ENCODE peak calls at places on chromosomes 7 and 10, in eight cellular contexts. T, K, A, P, C, U, Z and E are unnamed samples. For H3K9me3, the result is how much of the 10 kb centered on the place peaks cover.

GRCh38 chr7:73308074-73308664 is 457 bp downstream of the NSUN5 start:
- DNase-seq in K (no peak), P (no peak), T (peak), A (no peak), Z (peak), C (no peak), U (no peak), E (no peak)

GRCh38 chr7:129433823-129434171 is 435 bp upstream of the STRIP2 start:
- DNase-seq in K (no peak), P (no peak), U (no peak), Z (no peak), A (no peak), C (no peak), T (no peak), E (no peak)

GRCh38 chr10:32239770-32240169 is 107.2 kb downstream of the EPC1 start:
- DNase-seq in Z (no peak), P (no peak), C (peak), U (no peak), K (no peak), T (peak), A (no peak), E (no peak)

GRCh38 chr7:137850586-137850985 is 3.8 kb upstream of the DGKI start:
- DNase-seq in A (no peak), P (no peak), U (no peak), K (no peak), T (peak), C (peak), Z (no peak), E (no peak)

GRCh38 chr10:91409069-91409868 is 875 bp upstream of the HECTD2 start:
- DNase-seq in C (peak), A (peak), U (peak), K (peak), P (peak), T (peak), Z (no peak), E (peak)

GRCh38 chr7:16918288-16918895 is 36.6 kb upstream of the AGR3 start:
- DNase-seq in A (no peak), P (no peak), U (peak), T (peak), Z (peak), C (peak), K (no peak), E (peak)

GRCh38 chr7:39617010-39617409 is 6.4 kb upstream of the RALA start:
- DNase-seq in A (no peak), C (peak), T (peak), U (no peak), P (no peak), K (no peak), Z (no peak), E (no peak)

GRCh38 chr10:69413221-69413865 is 3.4 kb downstream of the TACR2 start:
- DNase-seq in T (peak), Z (peak), P (peak), C (peak), A (peak), U (no peak), K (no peak), E (peak)

GRCh38 chr7:131226116-131226562 is 101.5 kb upstream of the MKLN1 start:
- DNase-seq in C (peak), P (no peak), T (no peak), A (no peak), Z (no peak), U (peak), K (no peak), E (peak)

GRCh38 chr7:132161231-132161915 is 414.9 kb downstream of the PLXNA4 start:
- DNase-seq in A (no peak), C (no peak), Z (no peak), P (no peak), K (no peak), U (no peak), T (peak), E (peak)

GRCh38 chr10:89163265-89163995 is 43.7 kb downstream of the CH25H start:
- DNase-seq in K (peak), P (peak), A (peak), T (no peak), U (peak), Z (no peak), C (no peak), E (peak)

GRCh38 chr10:90893190-90893589 is 21.4 kb downstream of the RPP30 start:
- DNase-seq in C (no peak), U (no peak), K (no peak), A (no peak), P (no peak), Z (no peak), T (no peak), E (no peak)

GRCh38 chr10:72353028-72353962 is 1.4 kb downstream of the DNAJB12 start:
- DNase-seq in A (no peak), Z (peak), T (peak), K (peak), C (peak), U (no peak), P (no peak), E (no peak)

GRCh38 chr7:33581239-33581638 is 324.1 kb upstream of the BMPER start:
- DNase-seq in K (no peak), A (no peak), U (no peak), Z (no peak), T (no peak), P (no peak), C (no peak), E (no peak)

GRCh38 chr7:98266840-98267239 is 14.6 kb upstream of the BRI3 start:
- DNase-seq in P (no peak), U (no peak), A (no peak), Z (no peak), C (no peak), K (no peak), T (no peak), E (no peak)

GRCh38 chr7:77651544-77652162 is 44.6 kb upstream of the RSBN1L start:
- DNase-seq in A (peak), U (peak), T (peak), K (no peak), P (peak), Z (no peak), C (peak), E (peak)

GRCh38 chr7:77833136-77833535 is 34.6 kb downstream of the PHTF2 start:
- DNase-seq in T (no peak), U (no peak), Z (no peak), A (no peak), C (peak), P (no peak), K (no peak), E (no peak)

GRCh38 chr7:116218051-116218645 is 7.8 kb downstream of the TES start:
- DNase-seq in A (no peak), Z (no peak), C (peak), T (peak), P (no peak), K (peak), U (no peak), E (no peak)

GRCh38 chr7:24902276-24902675 is 77.7 kb downstream of the OSBPL3 start:
- DNase-seq in Z (no peak), C (peak), U (no peak), A (no peak), K (no peak), T (no peak), P (no peak), E (no peak)

GRCh38 chr7:155398944-155399343 is 59.0 kb upstream of the EN2 start:
- DNase-seq in P (no peak), C (no peak), K (no peak), Z (peak), T (no peak), U (no peak), A (no peak), E (no peak)

GRCh38 chr7:93973134-93973533 is 31.0 kb downstream of the BET1 start:
- DNase-seq in Z (no peak), K (no peak), U (no peak), P (no peak), C (peak), T (peak), A (no peak), E (no peak)

GRCh38 chr7:74269757-74270277 is 15.6 kb upstream of the RFC2 start:
- DNase-seq in K (peak), P (peak), A (peak), U (peak), C (peak), T (peak), Z (peak), E (peak)

GRCh38 chr10:110701618-110701971 is 57.5 kb downstream of the RBM20 start:
- DNase-seq in C (no peak), U (no peak), K (no peak), A (no peak), P (no peak), Z (peak), T (peak), E (no peak)

GRCh38 chr7:151233111-151233701 is 923 bp downstream of the CHPF2 start:
- DNase-seq in C (peak), P (no peak), Z (no peak), U (no peak), A (peak), K (no peak), T (peak), E (peak)

GRCh38 chr7:28580626-28581025 is 168.3 kb downstream of the CREB5 start:
- DNase-seq in U (no peak), K (no peak), C (no peak), P (no peak), T (no peak), A (no peak), Z (no peak), E (no peak)

GRCh38 chr10:102517553-102517952 is 13.8 kb downstream of the SUFU start:
- DNase-seq in A (no peak), U (no peak), Z (no peak), T (peak), C (peak), P (no peak), K (no peak), E (no peak)

GRCh38 chr7:90752051-90752450 is 155.9 kb downstream of the CDK14 start:
- DNase-seq in Z (no peak), U (no peak), A (no peak), K (no peak), T (peak), P (no peak), C (peak), E (no peak)

GRCh38 chr7:141128506-141128905 is 54.6 kb downstream of the TMEM178B start:
- DNase-seq in K (no peak), U (no peak), T (no peak), Z (no peak), A (no peak), C (no peak), P (no peak), E (no peak)

GRCh38 chr10:6493521-6494451 is 86.3 kb downstream of the PRKCQ start:
- DNase-seq in P (no peak), K (no peak), C (peak), Z (no peak), U (no peak), A (no peak), T (peak), E (no peak)

GRCh38 chr10:17263580-17263979 is 35.5 kb downstream of the VIM start:
- DNase-seq in U (no peak), T (no peak), C (no peak), Z (no peak), A (no peak), P (no peak), K (no peak), E (no peak)
- H3K9me3 ChIP-seq in U (under half), T (under half), C (under half), Z (under half), A (under half), P (under half), K (under half), E (under half)

DNA sequence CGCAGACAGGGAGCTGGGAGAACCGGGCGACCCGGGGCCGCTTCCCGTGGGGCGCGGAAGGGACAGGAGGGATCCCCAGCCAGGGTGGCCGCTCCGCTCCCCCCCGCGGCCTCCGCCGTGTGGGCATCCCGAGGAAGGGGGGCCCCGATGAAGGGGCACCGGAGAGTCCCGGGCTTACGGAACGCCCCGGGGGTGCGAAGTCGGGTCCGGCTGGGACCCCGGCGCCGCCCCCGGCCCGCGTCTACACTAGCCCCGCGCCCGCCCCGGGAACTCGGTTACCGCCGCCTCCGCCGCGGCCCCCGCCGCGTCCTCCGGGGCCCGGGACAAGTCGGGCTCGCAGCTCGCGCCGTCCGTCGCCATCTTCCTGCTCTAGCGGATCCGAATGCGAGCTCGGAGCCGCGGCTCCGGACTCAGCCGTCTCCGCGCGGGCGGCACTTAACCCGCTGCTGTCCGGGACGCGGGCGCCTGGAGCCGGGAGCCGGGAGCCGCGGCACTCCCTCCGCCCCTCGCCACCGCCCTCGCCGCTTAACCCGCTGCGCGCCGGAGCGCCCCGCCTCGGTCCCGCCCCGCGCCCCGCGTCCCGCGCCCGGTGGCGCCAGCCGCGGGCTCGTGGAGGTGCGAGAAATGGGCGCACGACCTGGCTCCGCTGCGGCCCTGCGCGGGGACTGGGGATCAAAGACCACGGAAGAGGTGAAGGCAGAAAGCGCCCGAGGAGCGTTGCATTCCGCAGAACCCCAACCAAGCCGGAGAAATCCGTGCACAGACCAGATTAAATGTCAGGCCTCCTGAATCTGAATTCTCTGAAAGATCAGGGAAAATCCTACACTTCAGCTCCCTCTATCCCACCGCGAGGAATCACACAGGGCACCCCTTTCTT is at the start of gene CTTNBP2:
- DNase-seq in T (peak), K (peak), Z (peak), U (peak), A (no peak), P (peak), C (peak), E (peak)
- TF ChIP-seq CTCF in T (peak), K (no peak), Z (peak), U (no peak), A (no peak), P (no peak), C (peak), E (no peak)

DNA sequence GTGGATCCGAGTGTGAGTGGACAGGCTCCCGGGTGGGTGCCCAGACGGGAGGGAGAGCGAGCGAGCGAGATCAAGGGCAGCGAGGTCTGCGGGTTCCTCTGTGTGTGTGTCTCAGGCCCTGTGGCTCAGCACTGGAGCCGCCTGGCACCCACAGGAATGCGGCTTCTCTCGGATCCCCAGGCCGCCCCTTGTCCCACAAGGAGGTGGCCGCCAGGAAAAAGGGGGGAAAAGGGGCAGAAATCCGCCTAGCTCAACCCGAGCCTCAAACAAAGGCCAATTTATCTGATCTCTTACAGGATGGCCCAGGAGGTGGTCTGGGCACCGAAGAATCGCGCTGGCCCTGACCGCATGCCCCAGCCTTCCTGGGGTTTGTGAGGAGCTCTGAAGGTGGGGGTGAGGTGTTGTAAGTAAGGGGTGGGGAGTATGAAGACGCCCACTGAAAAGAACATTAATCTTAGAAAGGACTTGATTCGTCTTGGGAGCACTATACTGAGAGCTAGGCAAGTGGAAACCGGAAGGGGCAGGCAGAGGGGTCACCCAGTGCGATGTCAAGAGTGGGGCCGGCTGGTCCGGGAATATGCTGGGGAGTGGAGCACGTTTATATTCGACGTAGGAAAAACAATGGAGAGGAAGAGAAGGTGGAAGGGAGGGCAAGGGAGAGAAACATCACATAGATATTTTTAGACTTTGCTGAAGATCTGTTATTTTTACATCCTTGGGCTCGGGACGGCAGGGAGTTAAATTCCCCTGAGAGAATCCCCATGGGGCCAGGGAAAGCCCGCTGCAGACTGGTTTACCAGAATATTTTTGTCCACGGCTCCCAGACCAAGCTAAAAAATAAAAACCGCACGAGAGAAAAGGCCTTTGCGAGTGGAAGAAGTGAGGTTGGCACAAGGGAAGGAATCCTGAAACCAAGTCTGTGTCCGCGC is 7.2 kb downstream of the DLX5 start:
- DNase-seq in P (no peak), K (no peak), C (no peak), A (no peak), Z (no peak), U (no peak), T (no peak), E (no peak)
- H3K4me3 ChIP-seq in P (no peak), K (no peak), C (no peak), A (no peak), Z (peak), U (no peak), T (no peak), E (no peak)

GRCh38 chr7:50229964-50230363 is 74.6 kb upstream of the IKZF1 start:
- DNase-seq in K (no peak), C (peak), T (no peak), U (no peak), P (no peak), A (no peak), Z (no peak), E (no peak)

GRCh38 chr7:50226669-50227068 is 77.8 kb upstream of the IKZF1 start:
- DNase-seq in P (no peak), U (no peak), Z (no peak), A (no peak), C (no peak), K (no peak), T (no peak), E (no peak)

GRCh38 chr7:50221028-50221427 is 83.5 kb upstream of the IKZF1 start:
- DNase-seq in K (no peak), Z (no peak), A (no peak), C (no peak), P (no peak), T (no peak), U (no peak), E (no peak)

GRCh38 chr7:50227623-50228618 is 76.6 kb upstream of the IKZF1 start:
- DNase-seq in Z (no peak), A (no peak), C (no peak), K (no peak), T (no peak), U (no peak), P (no peak), E (no peak)

GRCh38 chr7:50226139-50226538 is 78.4 kb upstream of the IKZF1 start:
- DNase-seq in C (no peak), Z (no peak), U (no peak), T (no peak), P (no peak), K (no peak), A (no peak), E (no peak)
- H3K9me3 ChIP-seq in C (under half), Z (under half), U (under half), T (under half), P (under half), K (under half), A (under half), E (under half)

GRCh38 chr7:102125127-102125561 is 161.5 kb upstream of the SH2B2 start:
- DNase-seq in U (no peak), A (no peak), T (peak), P (peak), K (no peak), Z (peak), C (peak), E (peak)
- TF ChIP-seq CTCF in U (no peak), A (no peak), T (peak), P (peak), K (no peak), Z (no peak), C (peak), E (no peak)

DNA sequence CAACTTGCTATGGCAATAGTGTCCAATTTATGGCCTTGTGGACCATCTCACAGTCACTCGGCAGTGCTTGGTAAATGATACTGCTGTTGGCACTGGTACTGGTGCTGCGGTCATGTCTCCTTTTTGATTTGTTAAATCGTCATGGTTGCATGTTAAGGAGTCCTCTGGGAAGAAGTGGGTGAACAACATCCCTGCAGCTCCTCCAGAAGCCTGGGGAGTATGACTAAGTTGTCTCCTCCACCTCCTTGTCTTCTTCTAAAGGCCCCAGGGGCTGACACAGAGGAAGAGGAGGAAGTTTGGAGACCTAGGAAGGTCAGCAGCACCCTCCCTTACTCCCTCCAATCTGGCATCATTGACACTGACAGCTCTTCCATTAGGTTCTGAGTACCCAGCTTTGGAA is 8.5 kb downstream of the ITPRIP start:
- DNase-seq in P (peak), T (peak), K (no peak), U (no peak), Z (peak), C (peak), A (no peak), E (no peak)
- H3K4me3 ChIP-seq in P (no peak), T (peak), K (no peak), U (no peak), Z (no peak), C (no peak), A (no peak), E (no peak)

GRCh38 chr10:106111241-106111640 is 1053.3 kb downstream of the SORCS1 start:
- DNase-seq in T (no peak), A (no peak), U (no peak), Z (no peak), K (no peak), C (peak), P (no peak), E (no peak)

GRCh38 chr10:106114656-106115186 is 1049.8 kb downstream of the SORCS1 start:
- DNase-seq in A (no peak), C (no peak), Z (no peak), T (no peak), U (no peak), P (no peak), K (no peak), E (no peak)
- H3K9me3 ChIP-seq in A (under half), C (under half), Z (under half), T (under half), U (under half), P (under half), K (under half), E (under half)